ENCODE peak calls at places on chromosomes 7 and 10, in six cellular contexts. One of them, this sample, is unnamed.

GRCh38 chr7:1671876-1672451 is 1.9 kb downstream of the ELFN1 start:
- DNase-seq in retinal pigment epithelial cell: no peak
- DNase-seq in neuronal stem cell: no peak
- DNase-seq in fibroblast of the aortic adventitia: no peak
- DNase-seq in HFF-Myc: no peak
- DNase-seq in lung: no peak
- DNase-seq in this sample: no peak

GRCh38 chr7:132571970-132572369 is 4.3 kb downstream of the PLXNA4 start:
- DNase-seq in lung: no peak
- DNase-seq in fibroblast of the aortic adventitia: no peak
- DNase-seq in HFF-Myc: no peak
- DNase-seq in neuronal stem cell: no peak
- DNase-seq in retinal pigment epithelial cell: no peak
- DNase-seq in this sample: no peak

GRCh38 chr7:149626972-149627371 is 129.4 kb upstream of the ZNF746 start:
- DNase-seq in lung: no peak
- DNase-seq in retinal pigment epithelial cell: no peak
- DNase-seq in HFF-Myc: no peak
- DNase-seq in neuronal stem cell: no peak
- DNase-seq in fibroblast of the aortic adventitia: no peak
- DNase-seq in this sample: no peak

GRCh38 chr7:54967384-54967783 is 51.4 kb upstream of the EGFR start:
- DNase-seq in lung: peak
- DNase-seq in HFF-Myc: no peak
- DNase-seq in retinal pigment epithelial cell: peak
- DNase-seq in neuronal stem cell: no peak
- DNase-seq in fibroblast of the aortic adventitia: peak
- DNase-seq in this sample: no peak

GRCh38 chr7:18228686-18229085 is 201.0 kb upstream of the PRPS1L1 start:
- DNase-seq in HFF-Myc: no peak
- DNase-seq in retinal pigment epithelial cell: no peak
- DNase-seq in neuronal stem cell: no peak
- DNase-seq in fibroblast of the aortic adventitia: no peak
- DNase-seq in lung: no peak
- DNase-seq in this sample: no peak

GRCh38 chr7:117194445-117194844 is 128.4 kb downstream of the WNT2 start:
- DNase-seq in lung: no peak
- DNase-seq in neuronal stem cell: no peak
- DNase-seq in retinal pigment epithelial cell: no peak
- DNase-seq in HFF-Myc: no peak
- DNase-seq in fibroblast of the aortic adventitia: no peak
- DNase-seq in this sample: no peak

GRCh38 chr10:62244088-62244487 is 24.6 kb downstream of the RTKN2 start:
- DNase-seq in neuronal stem cell: no peak
- DNase-seq in lung: no peak
- DNase-seq in fibroblast of the aortic adventitia: no peak
- DNase-seq in HFF-Myc: no peak
- DNase-seq in retinal pigment epithelial cell: no peak
- DNase-seq in this sample: no peak

GRCh38 chr7:108572487-108572886 is 2.8 kb downstream of the DNAJB9 start:
- DNase-seq in neuronal stem cell: no peak
- DNase-seq in fibroblast of the aortic adventitia: no peak
- DNase-seq in lung: no peak
- DNase-seq in HFF-Myc: no peak
- DNase-seq in retinal pigment epithelial cell: no peak
- DNase-seq in this sample: no peak

GRCh38 chr10:3010327-3010726 is 57.0 kb upstream of the PFKP start:
- DNase-seq in neuronal stem cell: no peak
- DNase-seq in lung: no peak
- DNase-seq in fibroblast of the aortic adventitia: no peak
- DNase-seq in HFF-Myc: no peak
- DNase-seq in retinal pigment epithelial cell: no peak
- DNase-seq in this sample: no peak

GRCh38 chr7:89975577-89975976 is 178.7 kb upstream of the STEAP1 start:
- DNase-seq in lung: no peak
- DNase-seq in fibroblast of the aortic adventitia: no peak
- DNase-seq in neuronal stem cell: no peak
- DNase-seq in retinal pigment epithelial cell: no peak
- DNase-seq in HFF-Myc: no peak
- DNase-seq in this sample: no peak

GRCh38 chr10:124287791-124288190 is 130.9 kb downstream of the OAT start:
- DNase-seq in neuronal stem cell: no peak
- DNase-seq in lung: no peak
- DNase-seq in fibroblast of the aortic adventitia: no peak
- DNase-seq in HFF-Myc: no peak
- DNase-seq in retinal pigment epithelial cell: no peak
- DNase-seq in this sample: no peak

GRCh38 chr7:27104244-27105149 is 2.0 kb upstream of the HOXA2 start:
- DNase-seq in neuronal stem cell: no peak
- DNase-seq in retinal pigment epithelial cell: no peak
- DNase-seq in fibroblast of the aortic adventitia: peak
- DNase-seq in lung: no peak
- DNase-seq in HFF-Myc: no peak
- DNase-seq in this sample: no peak

GRCh38 chr10:50234486-50234885 is 16.8 kb downstream of the ASAH2 start:
- DNase-seq in HFF-Myc: no peak
- DNase-seq in fibroblast of the aortic adventitia: no peak
- DNase-seq in retinal pigment epithelial cell: no peak
- DNase-seq in lung: no peak
- DNase-seq in neuronal stem cell: no peak
- DNase-seq in this sample: no peak

GRCh38 chr7:151311294-151311864 is 30.2 kb upstream of the NUB1 start:
- DNase-seq in fibroblast of the aortic adventitia: no peak
- DNase-seq in HFF-Myc: no peak
- DNase-seq in lung: no peak
- DNase-seq in neuronal stem cell: no peak
- DNase-seq in retinal pigment epithelial cell: no peak
- DNase-seq in this sample: peak

GRCh38 chr10:129171816-129172215 is 295.2 kb upstream of the MGMT start:
- DNase-seq in lung: no peak
- DNase-seq in retinal pigment epithelial cell: no peak
- DNase-seq in HFF-Myc: no peak
- DNase-seq in neuronal stem cell: no peak
- DNase-seq in fibroblast of the aortic adventitia: no peak
- DNase-seq in this sample: no peak

GRCh38 chr10:19833508-19833824 is 17.2 kb downstream of the PLXDC2 start:
- DNase-seq in fibroblast of the aortic adventitia: no peak
- DNase-seq in retinal pigment epithelial cell: no peak
- DNase-seq in HFF-Myc: no peak
- DNase-seq in neuronal stem cell: no peak
- DNase-seq in lung: no peak
- DNase-seq in this sample: no peak

GRCh38 chr7:19269301-19269700 is 124.1 kb upstream of the FERD3L start:
- DNase-seq in HFF-Myc: no peak
- DNase-seq in lung: no peak
- DNase-seq in retinal pigment epithelial cell: no peak
- DNase-seq in neuronal stem cell: no peak
- DNase-seq in fibroblast of the aortic adventitia: no peak
- DNase-seq in this sample: no peak

GRCh38 chr10:94123253-94123995 is 129.7 kb downstream of the PLCE1 start:
- DNase-seq in HFF-Myc: no peak
- DNase-seq in retinal pigment epithelial cell: no peak
- DNase-seq in lung: no peak
- DNase-seq in neuronal stem cell: peak
- DNase-seq in fibroblast of the aortic adventitia: peak
- DNase-seq in this sample: no peak

GRCh38 chr10:125037145-125037544 is 95.2 kb downstream of the ZRANB1 start:
- DNase-seq in fibroblast of the aortic adventitia: peak
- DNase-seq in lung: peak
- DNase-seq in retinal pigment epithelial cell: no peak
- DNase-seq in neuronal stem cell: no peak
- DNase-seq in HFF-Myc: peak
- DNase-seq in this sample: no peak

GRCh38 chr10:88582806-88583583 is at the start of gene RNLS:
- DNase-seq in lung: peak
- DNase-seq in fibroblast of the aortic adventitia: peak
- DNase-seq in retinal pigment epithelial cell: no peak
- DNase-seq in HFF-Myc: peak
- DNase-seq in neuronal stem cell: peak
- DNase-seq in this sample: no peak

GRCh38 chr7:48246073-48246472 is 74.8 kb downstream of the ABCA13 start:
- DNase-seq in HFF-Myc: no peak
- DNase-seq in neuronal stem cell: no peak
- DNase-seq in retinal pigment epithelial cell: no peak
- DNase-seq in lung: peak
- DNase-seq in fibroblast of the aortic adventitia: peak
- DNase-seq in this sample: no peak

GRCh38 chr10:15344876-15345285 is 26.2 kb downstream of the FAM171A1 start:
- DNase-seq in HFF-Myc: no peak
- DNase-seq in retinal pigment epithelial cell: peak
- DNase-seq in neuronal stem cell: no peak
- DNase-seq in fibroblast of the aortic adventitia: peak
- DNase-seq in lung: no peak
- DNase-seq in this sample: peak
- H3K4me3 ChIP-seq in HFF-Myc: no peak
- H3K4me3 ChIP-seq in retinal pigment epithelial cell: no peak
- H3K4me3 ChIP-seq in neuronal stem cell: no peak
- H3K4me3 ChIP-seq in fibroblast of the aortic adventitia: no peak
- H3K4me3 ChIP-seq in lung: no peak
- H3K4me3 ChIP-seq in this sample: peak

GRCh38 chr10:29345893-29346175 is 57.0 kb downstream of the LYZL1 start:
- DNase-seq in fibroblast of the aortic adventitia: no peak
- DNase-seq in retinal pigment epithelial cell: no peak
- DNase-seq in HFF-Myc: no peak
- DNase-seq in neuronal stem cell: no peak
- DNase-seq in lung: no peak
- DNase-seq in this sample: peak

GRCh38 chr10:29345144-29345892 is 56.4 kb downstream of the LYZL1 start:
- DNase-seq in HFF-Myc: no peak
- DNase-seq in neuronal stem cell: no peak
- DNase-seq in fibroblast of the aortic adventitia: no peak
- DNase-seq in retinal pigment epithelial cell: peak
- DNase-seq in lung: no peak
- DNase-seq in this sample: no peak

GRCh38 chr10:29343607-29344038 is 54.8 kb downstream of the LYZL1 start:
- DNase-seq in neuronal stem cell: no peak
- DNase-seq in retinal pigment epithelial cell: no peak
- DNase-seq in fibroblast of the aortic adventitia: no peak
- DNase-seq in lung: no peak
- DNase-seq in HFF-Myc: no peak
- DNase-seq in this sample: no peak

DNA sequence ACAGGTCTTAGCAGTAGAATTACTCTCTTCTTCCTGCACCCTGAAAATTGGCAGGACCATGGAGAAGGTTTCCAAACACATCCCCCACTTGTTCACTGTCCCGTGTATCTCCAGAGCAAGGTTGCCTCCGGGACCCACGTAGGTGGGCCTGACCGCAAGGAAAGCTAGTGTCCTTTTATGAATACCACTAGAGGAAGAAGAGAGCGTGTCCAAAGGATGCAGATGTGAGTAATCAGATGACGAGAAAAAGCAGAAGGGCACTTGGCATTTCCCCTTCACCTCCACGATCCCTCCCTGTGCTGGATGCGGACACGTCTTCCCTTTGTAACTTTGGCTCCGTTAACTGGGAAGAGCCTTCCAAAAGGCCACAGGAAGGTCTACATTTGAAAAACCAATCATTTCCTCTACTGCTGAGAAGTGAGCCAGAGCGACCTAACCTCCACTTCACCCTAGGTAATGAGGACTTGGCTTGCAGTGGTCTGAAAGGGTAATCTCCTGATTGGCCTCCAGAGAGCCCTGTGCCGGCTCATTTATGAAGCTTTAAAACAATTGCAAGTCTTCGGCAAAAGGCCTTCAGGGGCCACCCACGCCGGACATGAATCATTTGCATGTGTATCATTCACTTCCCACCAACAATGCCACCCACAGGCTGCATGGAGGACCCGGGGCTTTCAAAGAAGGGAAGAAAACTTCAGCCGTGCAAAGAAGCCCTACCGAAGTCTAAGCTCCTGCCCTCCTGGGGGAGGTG is 55.4 kb downstream of the LYZL1 start:
- DNase-seq in fibroblast of the aortic adventitia: peak
- DNase-seq in retinal pigment epithelial cell: peak
- DNase-seq in HFF-Myc: no peak
- DNase-seq in neuronal stem cell: no peak
- DNase-seq in lung: no peak
- DNase-seq in this sample: peak
- H3K4me3 ChIP-seq in fibroblast of the aortic adventitia: no peak
- H3K4me3 ChIP-seq in retinal pigment epithelial cell: no peak
- H3K4me3 ChIP-seq in HFF-Myc: no peak
- H3K4me3 ChIP-seq in neuronal stem cell: no peak
- H3K4me3 ChIP-seq in lung: no peak
- H3K4me3 ChIP-seq in this sample: peak

GRCh38 chr10:5895365-5895764 is 5.3 kb downstream of the FBH1 start:
- DNase-seq in HFF-Myc: no peak
- DNase-seq in neuronal stem cell: no peak
- DNase-seq in fibroblast of the aortic adventitia: no peak
- DNase-seq in lung: no peak
- DNase-seq in retinal pigment epithelial cell: no peak
- DNase-seq in this sample: no peak
- H3K4me3 ChIP-seq in HFF-Myc: no peak
- H3K4me3 ChIP-seq in neuronal stem cell: no peak
- H3K4me3 ChIP-seq in fibroblast of the aortic adventitia: no peak
- H3K4me3 ChIP-seq in lung: no peak
- H3K4me3 ChIP-seq in retinal pigment epithelial cell: no peak
- H3K4me3 ChIP-seq in this sample: no peak

DNA sequence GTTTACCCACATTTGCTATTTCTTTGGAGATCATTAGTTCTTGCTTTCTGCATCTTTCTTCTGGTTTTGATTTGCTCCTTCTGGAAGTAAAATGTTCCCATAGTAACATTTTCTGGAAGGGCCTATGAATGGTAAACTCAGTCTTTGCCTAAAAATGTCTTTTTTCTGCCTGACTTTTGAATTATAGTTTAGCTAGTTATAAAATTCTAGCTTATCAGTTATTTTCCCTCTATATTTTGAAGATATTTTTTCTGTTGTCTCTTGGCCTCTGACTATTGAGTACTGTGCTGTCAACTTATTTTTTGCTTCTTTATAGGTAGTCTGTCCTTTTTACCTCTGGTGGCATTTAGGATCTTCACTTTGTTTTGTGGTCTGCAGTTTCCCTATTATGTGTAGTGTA is 21.6 kb upstream of the MTURN start:
- DNase-seq in HFF-Myc: no peak
- DNase-seq in retinal pigment epithelial cell: no peak
- DNase-seq in lung: no peak
- DNase-seq in fibroblast of the aortic adventitia: no peak
- DNase-seq in neuronal stem cell: no peak
- DNase-seq in this sample: no peak
- H3K4me3 ChIP-seq in HFF-Myc: no peak
- H3K4me3 ChIP-seq in retinal pigment epithelial cell: no peak
- H3K4me3 ChIP-seq in lung: no peak
- H3K4me3 ChIP-seq in fibroblast of the aortic adventitia: no peak
- H3K4me3 ChIP-seq in neuronal stem cell: no peak
- H3K4me3 ChIP-seq in this sample: no peak